ENCODE peak calls at places on chromosomes 3 and 15, in six cellular contexts. U, M, N, D, P and A are unnamed samples.
A peak's percentile ranks its signal among the peaks of the same experiment; 100 is the strongest.

GRCh38 chr15:98296653-98297052 is 336.1 kb downstream of the ARRDC4 start:
- DNase-seq in U (no peak), M (no peak), N (no peak), D (no peak), P (no peak), A (no peak)

GRCh38 chr3:11553436-11554235 is 90.1 kb downstream of the VGLL4 start:
- DNase-seq in U (no peak), M (no peak), N (no peak), D (no peak), P (no peak), A (no peak)

GRCh38 chr3:51295625-51296024 is 89.5 kb upstream of the MANF start:
- DNase-seq in U (no peak), M (no peak), N (no peak), D (no peak), P (no peak), A (peak; percentile 49)

GRCh38 chr15:84911879-84912660 is 27.6 kb downstream of the SLC28A1 start:
- DNase-seq in U (peak; percentile 98), M (peak; percentile 71), N (no peak), D (no peak), P (peak; percentile 96), A (peak; percentile 17)

GRCh38 chr3:16801698-16802097 is 83.1 kb upstream of the PLCL2 start:
- DNase-seq in U (peak; percentile 25), M (no peak), N (no peak), D (peak; percentile 13), P (no peak), A (peak; percentile 44)

GRCh38 chr3:189355481-189356201 is 183.9 kb downstream of the TPRG1 start:
- DNase-seq in U (peak; percentile 70), M (peak; percentile 67), N (peak; percentile 28), D (no peak), P (peak; percentile 84), A (no peak)

GRCh38 chr15:101139986-101140696 is 111.7 kb downstream of the CHSY1 start:
- DNase-seq in U (no peak), M (no peak), N (no peak), D (no peak), P (no peak), A (peak; percentile 42)

GRCh38 chr15:64596701-64597468 is 136.5 kb downstream of the ZNF609 start:
- DNase-seq in U (peak; percentile 38), M (no peak), N (peak; percentile 78), D (no peak), P (no peak), A (peak; percentile 73)

GRCh38 chr3:108283006-108283405 is 13.3 kb upstream of the HHLA2 start:
- DNase-seq in U (no peak), M (no peak), N (no peak), D (no peak), P (no peak), A (no peak)

GRCh38 chr3:170976190-170976519 is 50.4 kb downstream of the SLC2A2 start:
- DNase-seq in U (no peak), M (no peak), N (no peak), D (no peak), P (no peak), A (no peak)

GRCh38 chr3:52085883-52086282 is 29.5 kb upstream of the DUSP7 start:
- DNase-seq in U (no peak), M (no peak), N (no peak), D (no peak), P (no peak), A (no peak)

GRCh38 chr15:60392986-60393811 is 4.6 kb downstream of the ANXA2 start:
- DNase-seq in U (peak; percentile 95), M (peak; percentile 98), N (no peak), D (no peak), P (peak; percentile 97), A (no peak)

GRCh38 chr15:43204016-43204901 is 16.6 kb downstream of the EPB42 start:
- DNase-seq in U (peak; percentile 86), M (peak; percentile 36), N (peak; percentile 71), D (peak; percentile 70), P (peak; percentile 73), A (peak; percentile 39)

GRCh38 chr3:10194328-10195071 is 29.8 kb downstream of the IRAK2 start:
- DNase-seq in U (peak; percentile 41), M (no peak), N (no peak), D (no peak), P (no peak), A (no peak)

GRCh38 chr3:127159547-127159946 is 33.4 kb upstream of the PRR23E start:
- DNase-seq in U (no peak), M (no peak), N (peak; percentile 86), D (no peak), P (no peak), A (no peak)

GRCh38 chr3:50714953-50715352 is 40.2 kb downstream of the DOCK3 start:
- DNase-seq in U (peak; percentile 10), M (no peak), N (no peak), D (peak; percentile 45), P (no peak), A (no peak)

GRCh38 chr15:90708516-90708915 is 8.6 kb upstream of the BLM start:
- DNase-seq in U (no peak), M (no peak), N (peak; percentile 52), D (no peak), P (no peak), A (no peak)

GRCh38 chr3:150269526-150269925 is 138.6 kb upstream of the TSC22D2 start:
- DNase-seq in U (no peak), M (no peak), N (no peak), D (no peak), P (no peak), A (no peak)

GRCh38 chr3:192449036-192449435 is 278.3 kb downstream of the FGF12 start:
- DNase-seq in U (peak; percentile 16), M (no peak), N (no peak), D (no peak), P (no peak), A (no peak)

GRCh38 chr3:102129774-102130608 is 280.7 kb downstream of the NFKBIZ start:
- DNase-seq in U (peak; percentile 78), M (peak; percentile 7), N (no peak), D (no peak), P (peak; percentile 84), A (no peak)

GRCh38 chr3:88131695-88132094 is 18.1 kb upstream of the C3orf38 start:
- DNase-seq in U (no peak), M (no peak), N (no peak), D (no peak), P (no peak), A (no peak)

GRCh38 chr3:105553851-105554250 is 187.1 kb downstream of the ALCAM start:
- DNase-seq in U (peak; percentile 62), M (no peak), N (no peak), D (no peak), P (peak; percentile 28), A (no peak)

GRCh38 chr3:81154611-81155143 is 606.8 kb downstream of the GBE1 start:
- DNase-seq in U (no peak), M (no peak), N (no peak), D (no peak), P (peak; percentile 15), A (no peak)

GRCh38 chr3:108406661-108407206 is 103.7 kb downstream of the MYH15 start:
- DNase-seq in U (peak; percentile 68), M (peak; percentile 52), N (peak; percentile 52), D (peak; percentile 70), P (peak; percentile 74), A (peak; percentile 76)

GRCh38 chr3:53493997-53494791 is at the start of gene CACNA1D:
- DNase-seq in U (peak; percentile 42), M (peak; percentile 23), N (peak; percentile 74), D (peak; percentile 89), P (no peak), A (peak; percentile 61)

GRCh38 chr3:111923821-111924220 is 55.0 kb upstream of the ABHD10 start:
- DNase-seq in U (peak; percentile 28), M (no peak), N (no peak), D (no peak), P (peak; percentile 35), A (no peak)

GRCh38 chr3:141486735-141487418 is at the start of gene RASA2:
- DNase-seq in U (peak; percentile 92), M (peak; percentile 66), N (peak; percentile 95), D (peak; percentile 96), P (peak; percentile 65), A (peak; percentile 82)

GRCh38 chr3:87069963-87070362 is 79.0 kb upstream of the VGLL3 start:
- DNase-seq in U (no peak), M (no peak), N (no peak), D (no peak), P (no peak), A (no peak)
- TF ChIP-seq EZH2phosphoT487 in U (no peak), M (no peak), N (no peak), D (no peak), P (no peak), A (no peak)

DNA sequence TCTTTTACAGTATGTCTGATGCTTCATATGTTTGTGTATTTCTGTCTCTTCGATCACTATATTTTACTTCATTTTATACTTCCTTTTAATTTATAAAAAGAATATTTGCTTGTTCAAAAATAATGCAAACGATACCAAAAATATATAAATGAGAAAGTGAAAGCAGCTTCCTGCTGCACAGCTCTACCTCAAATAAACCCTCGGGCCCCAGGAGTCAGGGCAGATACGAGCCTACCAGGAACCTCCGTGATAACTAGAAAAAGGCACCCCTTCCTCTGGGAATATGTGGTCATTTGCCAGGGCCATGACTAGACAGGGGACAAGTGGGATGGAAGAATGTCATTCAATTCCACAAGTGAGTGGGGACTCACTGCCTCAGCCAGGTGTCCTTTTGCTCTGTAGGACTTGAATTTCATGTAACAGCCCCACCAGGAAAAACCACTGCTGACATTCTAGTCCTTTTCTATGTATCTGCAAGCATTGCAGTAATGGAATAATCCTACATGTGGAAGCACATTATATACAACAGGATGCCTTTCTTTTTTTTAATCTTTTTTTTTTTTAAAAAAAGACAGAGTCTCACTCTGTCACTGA is 133.3 kb downstream of the SUCLG2 start:
- DNase-seq in U (no peak), M (no peak), N (no peak), D (no peak), P (no peak), A (no peak)
- H3K9ac ChIP-seq in U (no peak overlapping the region), M (no peak overlapping the region), N (no peak overlapping the region), D (no peak overlapping the region), P (no peak overlapping the region), A (no peak overlapping the region)

GRCh38 chr3:12952322-12953200 is 111.2 kb upstream of the RPL32 start:
- DNase-seq in U (no peak), M (no peak), N (no peak), D (no peak), P (no peak), A (no peak)
- H3K4me1 ChIP-seq in U (peaks cover 38% of the 10 kb centered on the region), M (peaks cover 27% of the 10 kb centered on the region), N (peaks cover 4% of the 10 kb centered on the region), D (peaks cover 68% of the 10 kb centered on the region), P (peaks cover 15% of the 10 kb centered on the region), A (no peaks in the 10 kb centered on the region)

DNA sequence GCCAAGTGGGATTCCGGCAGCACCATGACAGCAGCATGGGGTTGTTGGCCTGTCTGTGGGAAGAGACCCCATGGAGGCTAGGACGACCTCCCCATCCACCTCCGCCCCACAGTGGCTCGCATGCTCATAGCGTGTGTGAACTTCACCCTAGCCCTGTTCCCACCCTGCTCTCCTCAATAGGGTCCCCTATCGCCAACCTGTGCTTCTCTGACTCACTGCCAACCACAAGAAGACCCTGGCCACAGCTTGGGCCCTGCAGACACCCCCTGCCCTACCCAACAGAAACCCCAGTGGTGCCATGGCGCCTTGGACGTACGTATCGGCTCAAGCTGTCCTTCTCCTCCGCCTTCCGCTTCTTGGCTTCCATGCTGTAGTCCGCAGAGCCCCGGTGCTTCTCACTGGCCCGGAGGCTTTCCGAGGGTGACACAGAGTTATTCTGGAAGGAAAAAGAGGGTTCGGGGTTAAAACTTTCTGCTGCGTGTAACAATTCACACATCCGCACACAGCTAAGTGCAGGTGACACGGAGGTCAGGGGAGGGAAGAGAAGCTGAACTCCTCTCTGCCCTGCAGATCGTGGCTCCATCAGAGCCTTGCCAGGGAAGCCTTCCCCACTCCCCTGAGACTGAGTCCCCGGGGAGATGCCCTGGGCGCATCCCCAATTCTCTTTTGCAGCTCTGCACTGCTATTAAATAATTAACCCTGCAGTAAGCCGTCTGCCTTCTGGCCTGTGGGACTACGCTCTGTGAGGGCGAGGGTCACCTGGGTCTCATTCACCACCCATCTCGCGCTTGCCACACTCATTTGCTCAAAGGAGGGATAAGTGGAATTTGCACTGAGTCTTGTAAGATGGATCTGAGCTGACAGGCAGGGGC is 37.3 kb downstream of the TLE3 start:
- DNase-seq in U (no peak), M (no peak), N (no peak), D (no peak), P (no peak), A (no peak)
- TF ChIP-seq EZH2phosphoT487 in U (no peak), M (no peak), N (no peak), D (no peak), P (no peak), A (no peak)